ENCODE peak calls at places on chromosome 2, in five cellular contexts. B is hepatic stellate cell, G is HL-60, F is BJ, R is T-cell. T is an unnamed sample.

GRCh38 chr2:85911836-85912692 is 23.3 kb upstream of the ST3GAL5 start:
- DNase-seq in B (peak; percentile 60), G (no peak), F (peak; percentile 49), R (no peak), T (peak; percentile 47)

GRCh38 chr2:98917031-98917459 is 19.0 kb downstream of the CRACDL start:
- DNase-seq in B (peak; percentile 23), G (no peak), F (peak; percentile 56), R (no peak), T (peak; percentile 52)

GRCh38 chr2:205297846-205298245 is 384.5 kb upstream of the NRP2 start:
- DNase-seq in B (no peak), G (no peak), F (no peak), R (no peak), T (no peak)

GRCh38 chr2:18479901-18480369 is 80.5 kb downstream of the RDH14 start:
- DNase-seq in B (no peak), G (no peak), F (no peak), R (no peak), T (no peak)

GRCh38 chr2:232781765-232782164 is 5.4 kb upstream of the KCNJ13 start:
- DNase-seq in B (no peak), G (no peak), F (peak; percentile 59), R (no peak), T (no peak)

GRCh38 chr2:195498176-195498575 is 158.8 kb upstream of the SLC39A10 start:
- DNase-seq in B (no peak), G (no peak), F (no peak), R (peak; percentile 62), T (no peak)

GRCh38 chr2:238518127-238518827 is 91.5 kb downstream of the ASB1 start:
- DNase-seq in B (no peak), G (no peak), F (peak; percentile 94), R (no peak), T (peak; percentile 9)

GRCh38 chr2:1817256-1818127 is 73.2 kb upstream of the PXDN start:
- DNase-seq in B (peak; percentile 99), G (peak; percentile 4), F (peak; percentile 97), R (peak; percentile 16), T (peak; percentile 90)

GRCh38 chr2:3145471-3146027 is 232.1 kb downstream of the EIPR1 start:
- DNase-seq in B (no peak), G (no peak), F (no peak), R (no peak), T (no peak)

GRCh38 chr2:56450083-56450482 is 266.3 kb downstream of the CCDC85A start:
- DNase-seq in B (no peak), G (no peak), F (no peak), R (no peak), T (no peak)